ENCODE peak calls at places on chromosomes 3 and 15, in four cellular contexts. One of them, this sample, is unnamed.

GRCh38 chr3:142844339-142844977 is 44.4 kb downstream of the PCOLCE2 start:
- DNase-seq in K562: peak; percentile 28
- DNase-seq in thyroid gland: no peak
- DNase-seq in mesendoderm: peak; percentile 64
- DNase-seq in this sample: no peak

GRCh38 chr3:52452570-52453221 is 1.1 kb downstream of the TNNC1 start:
- DNase-seq in K562: no peak
- DNase-seq in thyroid gland: no peak
- DNase-seq in mesendoderm: peak; percentile 27
- DNase-seq in this sample: no peak

GRCh38 chr3:65758438-65758837 is 280.3 kb downstream of the MAGI1 start:
- DNase-seq in K562: no peak
- DNase-seq in thyroid gland: no peak
- DNase-seq in mesendoderm: no peak
- DNase-seq in this sample: no peak

GRCh38 chr3:169339386-169339785 is 324.1 kb downstream of the MECOM start:
- DNase-seq in K562: no peak
- DNase-seq in thyroid gland: no peak
- DNase-seq in mesendoderm: no peak
- DNase-seq in this sample: no peak

GRCh38 chr3:197394464-197395321 is 96.3 kb upstream of the DLG1 start:
- DNase-seq in K562: peak; percentile 35
- DNase-seq in thyroid gland: peak; percentile 78
- DNase-seq in mesendoderm: peak; percentile 45
- DNase-seq in this sample: no peak

GRCh38 chr3:36496734-36497133 is 116.4 kb downstream of the STAC start:
- DNase-seq in K562: no peak
- DNase-seq in thyroid gland: no peak
- DNase-seq in mesendoderm: no peak
- DNase-seq in this sample: no peak

GRCh38 chr3:33437556-33438283 is 2.5 kb downstream of the UBP1 start:
- DNase-seq in K562: no peak
- DNase-seq in thyroid gland: peak; percentile 36
- DNase-seq in mesendoderm: peak; percentile 73
- DNase-seq in this sample: no peak

GRCh38 chr15:71792521-71792920 is 17.8 kb upstream of the NR2E3 start:
- DNase-seq in K562: no peak
- DNase-seq in thyroid gland: no peak
- DNase-seq in mesendoderm: peak; percentile 49
- DNase-seq in this sample: no peak

GRCh38 chr3:14780927-14781507 is 37.7 kb upstream of the FGD5 start:
- DNase-seq in K562: peak; percentile 44
- DNase-seq in thyroid gland: peak; percentile 75
- DNase-seq in mesendoderm: peak; percentile 88
- DNase-seq in this sample: no peak

GRCh38 chr15:75589071-75589470 is 10.0 kb upstream of the PTPN9 start:
- DNase-seq in K562: no peak
- DNase-seq in thyroid gland: no peak
- DNase-seq in mesendoderm: no peak
- DNase-seq in this sample: no peak

GRCh38 chr15:78195735-78196201 is 38.6 kb downstream of the ACSBG1 start:
- DNase-seq in K562: peak; percentile 73
- DNase-seq in thyroid gland: peak; percentile 48
- DNase-seq in mesendoderm: peak; percentile 54
- DNase-seq in this sample: peak; percentile 32

GRCh38 chr15:68789041-68789920 is 31.4 kb downstream of the ANP32A start:
- DNase-seq in K562: no peak
- DNase-seq in thyroid gland: peak; percentile 38
- DNase-seq in mesendoderm: no peak
- DNase-seq in this sample: no peak

GRCh38 chr3:24830230-24831152 is 335.8 kb upstream of the THRB start:
- DNase-seq in K562: no peak
- DNase-seq in thyroid gland: peak; percentile 47
- DNase-seq in mesendoderm: no peak
- DNase-seq in this sample: no peak

GRCh38 chr3:5122741-5123706 is 932 bp downstream of the ARL8B start:
- DNase-seq in K562: no peak
- DNase-seq in thyroid gland: peak; percentile 74
- DNase-seq in mesendoderm: peak; percentile 88
- DNase-seq in this sample: no peak

GRCh38 chr3:126782554-126782953 is 78.5 kb downstream of the CHCHD6 start:
- DNase-seq in K562: no peak
- DNase-seq in thyroid gland: no peak
- DNase-seq in mesendoderm: peak; percentile 87
- DNase-seq in this sample: no peak

GRCh38 chr3:184479426-184480126 is 82.0 kb upstream of the EPHB3 start:
- DNase-seq in K562: no peak
- DNase-seq in thyroid gland: no peak
- DNase-seq in mesendoderm: no peak
- DNase-seq in this sample: no peak

GRCh38 chr3:74139648-74140047 is 474.8 kb downstream of the CNTN3 start:
- DNase-seq in K562: no peak
- DNase-seq in thyroid gland: no peak
- DNase-seq in mesendoderm: peak; percentile 23
- DNase-seq in this sample: no peak

GRCh38 chr3:125582707-125583106 is 12.6 kb downstream of the OSBPL11 start:
- DNase-seq in K562: no peak
- DNase-seq in thyroid gland: no peak
- DNase-seq in mesendoderm: no peak
- DNase-seq in this sample: no peak

GRCh38 chr3:49655731-49656285 is 18.3 kb upstream of the APEH start:
- DNase-seq in K562: no peak
- DNase-seq in thyroid gland: no peak
- DNase-seq in mesendoderm: no peak
- DNase-seq in this sample: no peak

GRCh38 chr3:189355481-189356201 is 183.9 kb downstream of the TPRG1 start:
- DNase-seq in K562: no peak
- DNase-seq in thyroid gland: no peak
- DNase-seq in mesendoderm: peak; percentile 81
- DNase-seq in this sample: peak; percentile 6

GRCh38 chr3:98690876-98691275 is 72.3 kb upstream of the ST3GAL6 start:
- DNase-seq in K562: no peak
- DNase-seq in thyroid gland: no peak
- DNase-seq in mesendoderm: no peak
- DNase-seq in this sample: no peak

GRCh38 chr3:98796334-98796733 is 33.2 kb downstream of the ST3GAL6 start:
- DNase-seq in K562: no peak
- DNase-seq in thyroid gland: no peak
- DNase-seq in mesendoderm: no peak
- DNase-seq in this sample: no peak

GRCh38 chr3:134237454-134238145 is 13.1 kb downstream of the RYK start:
- DNase-seq in K562: no peak
- DNase-seq in thyroid gland: no peak
- DNase-seq in mesendoderm: no peak
- DNase-seq in this sample: no peak

GRCh38 chr15:76149291-76149910 is 89.6 kb downstream of the TMEM266 start:
- DNase-seq in K562: no peak
- DNase-seq in thyroid gland: no peak
- DNase-seq in mesendoderm: no peak
- DNase-seq in this sample: no peak